ENCODE peak calls at places on chromosomes 12 and 14, in seven cellular contexts. K is GM20000; Y is activated naive CD4-positive, alpha-beta T cell treated with Interleukin-2 at 50 U/mL for 16 hours; L is nucleus accumbens; Z is T-helper 1 cell; D is NCI-H1417; N is HTR-8/SVneo. S is an unnamed sample.
A peak's percentile ranks its signal among the peaks of the same experiment; 100 is the strongest.

GRCh38 chr12:54036620-54037359 is 3.9 kb downstream of the HOXC5 start:
- DNase-seq in Y (no peak), D (peak; percentile 77), N (no peak), K (no peak), L (no peak), Z (no peak), S (no peak)

GRCh38 chr14:21894003-21894897 is 220.6 kb upstream of the OR4E1 start:
- DNase-seq in D (no peak), N (no peak), K (no peak), Z (no peak), Y (peak; percentile 48), L (no peak), S (peak; percentile 23)

GRCh38 chr12:123243851-123244250 is 10.6 kb downstream of the MTRFR start:
- DNase-seq in L (no peak), K (no peak), Y (no peak), Z (no peak), N (no peak), D (no peak), S (no peak)

GRCh38 chr12:12157424-12157823 is 86.7 kb downstream of the BCL2L14 start:
- DNase-seq in Y (no peak), D (no peak), Z (no peak), N (no peak), L (no peak), K (no peak), S (no peak)

GRCh38 chr14:55398679-55399078 is 13.0 kb downstream of the ATG14 start:
- DNase-seq in N (peak; percentile 95), Z (no peak), D (no peak), L (peak; percentile 7), K (no peak), Y (no peak), S (no peak)

GRCh38 chr14:69008411-69008810 is 29.3 kb upstream of the ACTN1 start:
- DNase-seq in K (no peak), Z (no peak), N (no peak), Y (no peak), L (no peak), D (peak; percentile 23), S (no peak)

GRCh38 chr14:94348836-94349235 is 25.7 kb upstream of the SERPINA6 start:
- DNase-seq in K (no peak), Y (no peak), L (no peak), Z (no peak), D (no peak), N (no peak), S (no peak)

GRCh38 chr12:120406080-120406479 is 31.8 kb upstream of the COX6A1 start:
- DNase-seq in Y (no peak), K (no peak), Z (no peak), N (no peak), L (no peak), D (no peak), S (no peak)

GRCh38 chr12:71589478-71589881 is 74.2 kb downstream of the ZFC3H1 start:
- DNase-seq in N (peak; percentile 35), D (no peak), L (no peak), Z (no peak), Y (no peak), K (no peak), S (no peak)

GRCh38 chr12:49038291-49038955 is 19.8 kb upstream of the PRKAG1 start:
- DNase-seq in D (no peak), Z (no peak), Y (no peak), N (no peak), L (no peak), K (no peak), S (no peak)

GRCh38 chr14:73258076-73258475 is 20.8 kb downstream of the PAPLN start:
- DNase-seq in K (no peak), D (no peak), Y (no peak), N (no peak), L (no peak), Z (no peak), S (no peak)

GRCh38 chr14:21940887-21941855 is 267.6 kb upstream of the OR4E1 start:
- DNase-seq in L (no peak), Y (peak; percentile 30), N (no peak), K (no peak), Z (no peak), D (no peak), S (peak; percentile 17)

GRCh38 chr14:63647696-63648410 is 6.2 kb upstream of the WDR89 start:
- DNase-seq in N (no peak), L (no peak), Y (no peak), K (no peak), Z (no peak), D (no peak), S (no peak)

GRCh38 chr12:13242926-13243325 is 46.4 kb downstream of the EMP1 start:
- DNase-seq in D (no peak), K (no peak), N (no peak), Z (no peak), L (no peak), Y (no peak), S (no peak)

GRCh38 chr14:23445773-23446172 is 10.3 kb upstream of the MYH7 start:
- DNase-seq in Z (no peak), L (no peak), N (no peak), D (no peak), Y (no peak), K (peak; percentile 2), S (no peak)

GRCh38 chr14:94403312-94403711 is 14.9 kb upstream of the SERPINA1 start:
- DNase-seq in Y (no peak), K (no peak), Z (no peak), L (no peak), N (no peak), D (no peak), S (no peak)

GRCh38 chr14:77088219-77088618 is 9.8 kb upstream of the CIPC start:
- DNase-seq in L (no peak), N (no peak), D (peak; percentile 87), K (no peak), Y (no peak), Z (no peak), S (no peak)

GRCh38 chr12:51475543-51475942 is 50.9 kb downstream of the SLC4A8 start:
- DNase-seq in L (no peak), D (no peak), N (no peak), K (no peak), Z (no peak), Y (no peak), S (no peak)

S was measured in T follicular helper cell.